ENCODE peak calls at places on chromosomes 3 and 15, in nine cellular contexts. K is heart right ventricle, N is cardiac muscle cell, D is IMR-90, P is fibroblast of lung, L is AG04450, B is DND-41, R is astrocyte of the spinal cord, G is cardiac fibroblast. S is an unnamed sample.

GRCh38 chr3:191721390-191721801 is 260.4 kb downstream of the PYDC2 start:
- DNase-seq in B (no peak), P (peak), G (peak), K (no peak), L (no peak), R (no peak), N (no peak), D (no peak), S (no peak)

GRCh38 chr3:27800261-27800660 is 78.1 kb upstream of the EOMES start:
- DNase-seq in B (no peak), G (no peak), L (no peak), K (no peak), D (peak), N (no peak), R (no peak), P (no peak), S (no peak)

GRCh38 chr15:68633181-68634121 is 54.7 kb downstream of the CORO2B start:
- DNase-seq in G (no peak), B (no peak), P (no peak), K (peak), L (no peak), R (no peak), N (no peak), D (no peak), S (no peak)

GRCh38 chr15:86165263-86166204 is 85.9 kb downstream of the AGBL1 start:
- DNase-seq in N (no peak), P (peak), R (peak), L (no peak), G (no peak), K (no peak), D (no peak), B (no peak), S (no peak)

GRCh38 chr3:45092132-45093031 is 53.8 kb downstream of the CDCP1 start:
- DNase-seq in P (peak), N (peak), G (peak), B (no peak), L (no peak), R (peak), K (no peak), D (peak), S (peak)

GRCh38 chr3:142947799-142948575 is 15.5 kb downstream of the PAQR9 start:
- DNase-seq in R (no peak), K (no peak), D (peak), B (no peak), G (peak), N (no peak), L (no peak), P (peak), S (peak)

GRCh38 chr15:67174864-67175573 is 79.4 kb downstream of the AAGAB start:
- DNase-seq in L (no peak), K (no peak), P (peak), G (peak), B (no peak), R (no peak), N (no peak), D (peak), S (peak)

GRCh38 chr3:8421267-8421666 is 80.4 kb upstream of the LMCD1 start:
- DNase-seq in L (no peak), B (peak), P (no peak), N (no peak), D (no peak), R (no peak), K (no peak), G (no peak), S (no peak)

GRCh38 chr15:95829062-95829461 is 501.4 kb upstream of the NR2F2 start:
- DNase-seq in D (no peak), R (no peak), G (no peak), B (no peak), N (no peak), L (no peak), P (no peak), K (no peak), S (no peak)

GRCh38 chr15:40241305-40242215 is 2.7 kb downstream of the PAK6 start:
- DNase-seq in G (no peak), K (no peak), N (no peak), R (no peak), B (no peak), P (no peak), L (no peak), D (no peak), S (no peak)

GRCh38 chr15:40240619-40241304 is 1.9 kb downstream of the PAK6 start:
- DNase-seq in R (no peak), K (no peak), G (no peak), D (no peak), P (no peak), B (no peak), N (no peak), L (no peak), S (no peak)

GRCh38 chr15:40238481-40238926 is 359 bp upstream of the PAK6 start:
- DNase-seq in P (no peak), K (no peak), L (no peak), R (no peak), N (no peak), B (no peak), D (no peak), G (no peak), S (no peak)

GRCh38 chr15:40238927-40239591 is at the start of gene PAK6:
- DNase-seq in D (peak), K (no peak), L (no peak), N (peak), P (peak), B (no peak), G (peak), R (peak), S (peak)

DNA sequence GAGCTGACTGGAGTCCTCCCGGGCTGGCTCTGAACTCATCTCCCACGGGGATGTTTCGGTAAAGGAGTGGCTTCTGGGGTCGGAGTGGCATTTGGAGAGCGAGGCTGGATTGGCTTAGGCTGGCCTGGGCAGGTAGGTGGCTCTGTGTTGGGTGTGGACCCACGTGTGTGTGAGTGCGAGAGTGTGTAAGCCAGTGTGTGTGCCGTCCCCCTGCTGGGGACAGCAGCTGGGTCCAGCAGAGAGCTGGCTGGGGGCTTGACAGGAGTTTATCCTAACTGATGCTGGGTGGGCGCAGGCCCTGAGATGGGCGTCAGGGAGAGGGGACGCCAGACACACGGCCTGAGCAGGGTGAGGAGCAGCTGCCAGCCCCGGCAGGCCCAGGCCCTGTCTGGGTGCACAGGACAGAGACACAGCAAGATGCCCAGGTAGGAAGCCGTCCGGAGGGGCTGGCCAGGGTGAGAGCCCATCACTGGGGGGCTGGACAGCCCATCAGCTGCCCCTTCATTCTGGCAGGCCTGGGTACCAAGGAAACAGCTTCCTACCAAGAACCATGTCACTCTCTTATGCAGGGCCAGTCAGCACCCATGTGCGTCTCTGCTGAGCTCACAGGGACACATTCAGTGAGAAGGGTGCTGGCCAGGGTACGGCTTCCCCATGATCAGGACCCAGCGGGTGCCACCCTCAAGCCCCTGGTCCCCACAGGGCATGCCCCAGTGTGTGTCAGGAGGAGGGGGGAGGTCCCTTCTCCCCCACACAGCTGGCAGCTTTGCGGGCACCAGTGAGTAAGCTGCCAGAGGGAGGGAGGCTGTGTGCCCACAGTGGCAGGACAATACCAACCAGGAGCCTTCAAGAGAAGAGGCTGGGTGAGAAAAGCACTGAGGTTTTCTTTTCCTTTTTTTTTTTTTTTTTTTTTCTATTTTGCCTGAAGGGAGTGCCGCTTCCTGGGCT is 1.1 kb downstream of the PAK6 start:
- DNase-seq in N (no peak), R (no peak), G (no peak), B (no peak), P (no peak), L (no peak), D (no peak), K (no peak), S (no peak)
- H3K4me3 ChIP-seq in N (no peak), R (no peak), G (no peak), B (no peak), P (no peak), L (no peak), D (no peak), K (no peak), S (no peak)

GRCh38 chr3:39541917-39542329 is 74.4 kb downstream of the MOBP start:
- DNase-seq in G (peak), B (no peak), K (no peak), D (peak), L (no peak), R (peak), P (peak), N (peak), S (peak)
- TF ChIP-seq CTCF in G (peak), B (peak), K (peak), D (peak), L (peak), R (peak), P (peak), N (peak), S (peak)

GRCh38 chr15:39935241-39935640 is 1.3 kb downstream of the EIF2AK4 start:
- DNase-seq in N (no peak), K (no peak), L (no peak), D (no peak), R (no peak), G (no peak), P (no peak), B (no peak), S (no peak)
- H3K4me3 ChIP-seq in N (peak), K (peak), L (peak), D (no peak), R (no peak), G (peak), P (peak), B (no peak), S (peak)

GRCh38 chr3:31984321-31984720 is 2.8 kb downstream of the ZNF860 start:
- DNase-seq in D (no peak), B (no peak), P (no peak), G (no peak), K (no peak), L (no peak), N (no peak), R (no peak), S (no peak)

GRCh38 chr3:31979006-31979697 is 1.9 kb downstream of the OSBPL10 start:
- DNase-seq in B (no peak), R (no peak), P (no peak), L (no peak), G (no peak), D (no peak), K (no peak), N (no peak), S (no peak)

GRCh38 chr3:31978553-31978952 is 2.5 kb downstream of the OSBPL10 start:
- DNase-seq in D (no peak), B (no peak), K (no peak), N (no peak), G (no peak), R (no peak), P (no peak), L (no peak), S (no peak)

GRCh38 chr3:31980530-31981205 is 394 bp downstream of the OSBPL10 start:
- DNase-seq in R (peak), L (no peak), K (peak), P (peak), D (peak), N (peak), G (peak), B (peak), S (peak)

DNA sequence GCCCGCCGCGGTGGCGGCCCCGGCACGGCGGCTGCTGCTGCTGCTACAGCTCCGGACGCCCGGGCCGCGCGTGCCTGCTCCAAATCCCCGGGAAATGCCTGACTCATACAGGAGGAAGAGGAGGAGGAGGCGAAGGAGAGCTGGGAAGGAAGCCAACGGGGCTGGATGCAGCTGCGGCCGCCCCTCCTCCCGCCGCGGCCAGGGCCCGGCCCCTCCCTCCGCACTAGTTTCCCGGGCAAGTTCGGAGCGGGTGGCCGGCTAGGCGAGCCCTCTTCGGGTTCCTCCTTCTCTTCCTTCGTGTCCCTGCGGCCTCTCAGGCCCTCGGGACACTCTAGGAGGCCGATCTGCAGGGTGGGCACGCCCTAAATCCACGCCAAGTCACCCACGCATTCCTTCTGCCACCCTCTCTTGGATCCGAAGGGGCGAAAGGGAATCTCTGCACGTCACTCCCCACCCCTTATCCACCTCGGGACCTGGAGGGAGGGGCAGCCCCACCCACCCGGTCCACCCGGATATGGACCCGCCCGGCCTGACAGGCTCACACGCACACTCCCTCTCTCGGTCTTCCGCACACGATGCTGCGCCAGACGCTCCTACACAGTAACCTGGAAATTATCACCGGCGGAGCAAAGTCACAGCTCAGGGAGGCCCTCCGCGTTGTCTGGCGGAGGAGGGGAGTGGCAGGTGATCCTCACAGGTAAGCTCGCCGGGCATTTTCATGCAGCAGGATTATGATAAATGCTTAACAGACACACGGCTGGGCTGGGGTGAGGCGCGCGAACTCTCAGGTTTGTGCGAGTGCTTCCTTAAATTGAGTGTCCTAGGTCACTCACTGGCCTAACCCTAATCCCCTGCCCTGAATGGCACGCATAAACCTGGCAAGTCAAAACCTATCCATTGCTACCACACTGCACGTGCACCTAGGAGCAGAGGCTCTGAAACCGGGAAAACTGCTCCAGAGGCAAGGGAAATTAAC is at the start of the genes OSBPL10 and ZNF860:
- DNase-seq in N (peak), L (peak), D (peak), B (no peak), R (peak), G (peak), P (peak), K (peak), S (peak)
- TF ChIP-seq CTCF in N (no peak), L (no peak), D (no peak), B (no peak), R (peak), G (peak), P (no peak), K (no peak), S (no peak)

GRCh38 chr15:99485153-99485947 is 80.4 kb upstream of the MEF2A start:
- DNase-seq in K (no peak), P (no peak), R (no peak), N (no peak), L (no peak), B (peak), G (no peak), D (no peak), S (no peak)
- H3K4me3 ChIP-seq in K (no peak), P (no peak), R (no peak), N (no peak), L (no peak), B (no peak), G (no peak), D (no peak), S (no peak)

GRCh38 chr3:173556546-173556945 is 159.0 kb downstream of the NLGN1 start:
- DNase-seq in B (no peak), K (no peak), N (no peak), D (no peak), L (no peak), P (no peak), G (no peak), R (no peak), S (no peak)

GRCh38 chr3:173552526-173552925 is 155.0 kb downstream of the NLGN1 start:
- DNase-seq in L (no peak), N (peak), R (peak), K (no peak), D (peak), P (peak), B (no peak), G (no peak), S (no peak)

GRCh38 chr3:173548261-173548660 is 150.7 kb downstream of the NLGN1 start:
- DNase-seq in L (no peak), N (no peak), D (no peak), K (no peak), R (no peak), B (no peak), G (no peak), P (no peak), S (no peak)

DNA sequence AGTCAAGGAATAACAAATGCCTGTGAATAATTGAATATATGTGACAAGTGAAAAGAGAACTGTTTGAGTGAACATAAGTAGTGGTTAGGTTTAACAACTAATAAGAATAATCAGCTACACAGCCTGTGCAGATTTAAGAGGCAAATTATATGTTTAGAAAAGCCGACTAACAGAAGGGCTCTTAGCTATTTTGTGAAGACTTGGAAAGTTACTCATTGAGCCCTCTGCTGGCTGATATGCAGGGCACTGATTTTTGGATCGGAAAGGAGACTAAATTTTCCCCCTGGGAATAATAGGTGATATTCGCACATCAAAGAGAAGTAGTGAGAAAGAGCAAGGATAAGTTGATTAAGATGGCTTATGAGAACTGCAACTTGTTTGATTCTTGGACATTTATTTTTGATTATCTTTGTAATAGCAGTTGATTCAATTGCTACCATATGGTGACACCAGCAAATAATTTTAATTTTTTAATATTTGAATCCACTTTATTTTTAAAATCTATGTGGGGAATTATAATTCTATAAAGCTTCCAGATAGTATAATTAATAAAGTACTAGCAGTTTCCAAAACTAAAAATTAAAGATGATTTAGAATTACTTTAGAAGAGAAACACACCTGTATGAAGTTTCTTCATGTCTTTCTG is 156.2 kb downstream of the NLGN1 start:
- DNase-seq in B (no peak), R (peak), L (peak), K (no peak), N (peak), G (peak), D (peak), P (peak), S (peak)
- TF ChIP-seq CTCF in B (peak), R (peak), L (peak), K (peak), N (peak), G (peak), D (peak), P (peak), S (peak)

DNA sequence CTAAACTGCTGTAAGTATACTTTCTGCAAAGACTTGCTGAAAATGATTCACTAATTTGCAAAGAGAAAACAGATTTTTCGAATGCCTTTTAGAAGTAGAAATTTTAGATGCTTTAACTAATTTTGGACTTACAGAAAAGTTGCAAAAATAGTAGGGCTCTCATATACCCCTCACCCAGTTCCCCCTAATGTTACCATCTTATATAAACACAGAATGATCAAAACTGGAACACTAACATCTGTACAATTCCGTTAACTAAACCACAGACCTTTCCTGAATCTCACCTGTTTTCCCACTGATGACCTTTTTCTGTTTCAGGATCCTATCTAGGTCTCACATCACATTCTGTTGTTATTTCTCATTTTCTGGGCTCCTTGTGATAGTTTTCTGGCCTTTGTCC is 454.8 kb downstream of the SHQ1 start:
- DNase-seq in L (no peak), K (no peak), D (no peak), P (no peak), N (no peak), R (no peak), B (no peak), G (no peak), S (no peak)
- H3K4me3 ChIP-seq in L (no peak), K (no peak), D (no peak), P (no peak), N (no peak), R (no peak), B (no peak), G (no peak), S (no peak)

S was measured in foreskin fibroblast.